ENCODE peak calls at places on chromosomes 16 and 17, in six cellular contexts. One of them, this sample, is unnamed.

GRCh38 chr17:76296889-76297288 is 11.2 kb downstream of the QRICH2 start:
- DNase-seq in T-helper 1 cell: no peak
- DNase-seq in esophagus squamous epithelium: no peak
- DNase-seq in PC-9: no peak
- DNase-seq in SK-N-DZ: no peak
- DNase-seq in astrocyte of the spinal cord: no peak
- DNase-seq in this sample: no peak

GRCh38 chr17:57861737-57862409 is 12.0 kb upstream of the MRPS23 start:
- DNase-seq in T-helper 1 cell: no peak
- DNase-seq in esophagus squamous epithelium: no peak
- DNase-seq in PC-9: peak
- DNase-seq in SK-N-DZ: no peak
- DNase-seq in astrocyte of the spinal cord: no peak
- DNase-seq in this sample: peak

GRCh38 chr16:80938035-80938927 is 68.4 kb downstream of the CMC2 start:
- DNase-seq in T-helper 1 cell: no peak
- DNase-seq in esophagus squamous epithelium: no peak
- DNase-seq in PC-9: peak
- DNase-seq in SK-N-DZ: no peak
- DNase-seq in astrocyte of the spinal cord: peak
- DNase-seq in this sample: peak

GRCh38 chr16:72666267-72666666 is 381.7 kb downstream of the ZFHX3 start:
- DNase-seq in T-helper 1 cell: no peak
- DNase-seq in esophagus squamous epithelium: no peak
- DNase-seq in PC-9: no peak
- DNase-seq in SK-N-DZ: peak
- DNase-seq in astrocyte of the spinal cord: no peak
- DNase-seq in this sample: no peak

GRCh38 chr17:76734080-76734840 is 2.9 kb downstream of the SRSF2 start:
- DNase-seq in T-helper 1 cell: no peak
- DNase-seq in esophagus squamous epithelium: no peak
- DNase-seq in PC-9: no peak
- DNase-seq in SK-N-DZ: no peak
- DNase-seq in astrocyte of the spinal cord: no peak
- DNase-seq in this sample: peak

GRCh38 chr16:888901-889570 is 81.7 kb downstream of the LMF1 start:
- DNase-seq in T-helper 1 cell: no peak
- DNase-seq in esophagus squamous epithelium: no peak
- DNase-seq in PC-9: no peak
- DNase-seq in SK-N-DZ: no peak
- DNase-seq in astrocyte of the spinal cord: no peak
- DNase-seq in this sample: no peak

GRCh38 chr17:75008373-75008772 is 4.1 kb upstream of the MRPL58 start:
- DNase-seq in T-helper 1 cell: no peak
- DNase-seq in esophagus squamous epithelium: no peak
- DNase-seq in PC-9: no peak
- DNase-seq in SK-N-DZ: no peak
- DNase-seq in astrocyte of the spinal cord: no peak
- DNase-seq in this sample: no peak

GRCh38 chr16:4689864-4690704 is 3.3 kb upstream of the NUDT16L1 start:
- DNase-seq in T-helper 1 cell: no peak
- DNase-seq in esophagus squamous epithelium: no peak
- DNase-seq in PC-9: no peak
- DNase-seq in SK-N-DZ: no peak
- DNase-seq in astrocyte of the spinal cord: no peak
- DNase-seq in this sample: no peak

GRCh38 chr16:35188288-35189155 is 1729.1 kb downstream of the TP53TG3F start:
- DNase-seq in T-helper 1 cell: no peak
- DNase-seq in esophagus squamous epithelium: no peak
- DNase-seq in PC-9: peak
- DNase-seq in SK-N-DZ: no peak
- DNase-seq in astrocyte of the spinal cord: no peak
- DNase-seq in this sample: no peak

GRCh38 chr16:74611721-74612120 is 4.8 kb upstream of the GLG1 start:
- DNase-seq in T-helper 1 cell: no peak
- DNase-seq in esophagus squamous epithelium: no peak
- DNase-seq in PC-9: no peak
- DNase-seq in SK-N-DZ: no peak
- DNase-seq in astrocyte of the spinal cord: peak
- DNase-seq in this sample: no peak

GRCh38 chr17:45040459-45040858 is 11.0 kb downstream of the DCAKD start:
- DNase-seq in T-helper 1 cell: no peak
- DNase-seq in esophagus squamous epithelium: no peak
- DNase-seq in PC-9: no peak
- DNase-seq in SK-N-DZ: no peak
- DNase-seq in astrocyte of the spinal cord: no peak
- DNase-seq in this sample: no peak

GRCh38 chr16:1781758-1782407 is 488 bp downstream of the SPSB3 start:
- DNase-seq in T-helper 1 cell: peak
- DNase-seq in esophagus squamous epithelium: no peak
- DNase-seq in PC-9: peak
- DNase-seq in SK-N-DZ: no peak
- DNase-seq in astrocyte of the spinal cord: no peak
- DNase-seq in this sample: peak

GRCh38 chr17:39782481-39782880 is 44.7 kb downstream of the GRB7 start:
- DNase-seq in T-helper 1 cell: no peak
- DNase-seq in esophagus squamous epithelium: no peak
- DNase-seq in PC-9: peak
- DNase-seq in SK-N-DZ: no peak
- DNase-seq in astrocyte of the spinal cord: no peak
- DNase-seq in this sample: no peak

GRCh38 chr16:85832578-85833539 is 33.4 kb downstream of the COX4I1 start:
- DNase-seq in T-helper 1 cell: no peak
- DNase-seq in esophagus squamous epithelium: no peak
- DNase-seq in PC-9: no peak
- DNase-seq in SK-N-DZ: no peak
- DNase-seq in astrocyte of the spinal cord: no peak
- DNase-seq in this sample: no peak

GRCh38 chr16:55437627-55438026 is 41.4 kb upstream of the MMP2 start:
- DNase-seq in T-helper 1 cell: no peak
- DNase-seq in esophagus squamous epithelium: no peak
- DNase-seq in PC-9: no peak
- DNase-seq in SK-N-DZ: no peak
- DNase-seq in astrocyte of the spinal cord: no peak
- DNase-seq in this sample: no peak

GRCh38 chr16:49597796-49598195 is 224.2 kb downstream of the C16orf78 start:
- DNase-seq in T-helper 1 cell: no peak
- DNase-seq in esophagus squamous epithelium: no peak
- DNase-seq in PC-9: no peak
- DNase-seq in SK-N-DZ: no peak
- DNase-seq in astrocyte of the spinal cord: no peak
- DNase-seq in this sample: no peak

GRCh38 chr17:19237389-19238166 is 412 bp downstream of the EPN2 start:
- DNase-seq in T-helper 1 cell: peak
- DNase-seq in esophagus squamous epithelium: no peak
- DNase-seq in PC-9: no peak
- DNase-seq in SK-N-DZ: peak
- DNase-seq in astrocyte of the spinal cord: no peak
- DNase-seq in this sample: peak

GRCh38 chr17:66975614-66976378 is 11.3 kb downstream of the CACNG4 start:
- DNase-seq in T-helper 1 cell: no peak
- DNase-seq in esophagus squamous epithelium: no peak
- DNase-seq in PC-9: peak
- DNase-seq in SK-N-DZ: peak
- DNase-seq in astrocyte of the spinal cord: no peak
- DNase-seq in this sample: peak

GRCh38 chr16:90020260-90020837 is 1.1 kb upstream of the DBNDD1 start:
- DNase-seq in T-helper 1 cell: no peak
- DNase-seq in esophagus squamous epithelium: no peak
- DNase-seq in PC-9: no peak
- DNase-seq in SK-N-DZ: no peak
- DNase-seq in astrocyte of the spinal cord: peak
- DNase-seq in this sample: peak

GRCh38 chr17:71963341-71963740 is 157.5 kb upstream of the SOX9 start:
- DNase-seq in T-helper 1 cell: no peak
- DNase-seq in esophagus squamous epithelium: no peak
- DNase-seq in PC-9: no peak
- DNase-seq in SK-N-DZ: no peak
- DNase-seq in astrocyte of the spinal cord: no peak
- DNase-seq in this sample: no peak

GRCh38 chr17:73883175-73883574 is 238.9 kb upstream of the SDK2 start:
- DNase-seq in T-helper 1 cell: no peak
- DNase-seq in esophagus squamous epithelium: no peak
- DNase-seq in PC-9: no peak
- DNase-seq in SK-N-DZ: no peak
- DNase-seq in astrocyte of the spinal cord: no peak
- DNase-seq in this sample: no peak

GRCh38 chr17:41813699-41814124 is 908 bp downstream of the FKBP10 start:
- DNase-seq in T-helper 1 cell: no peak
- DNase-seq in esophagus squamous epithelium: no peak
- DNase-seq in PC-9: no peak
- DNase-seq in SK-N-DZ: no peak
- DNase-seq in astrocyte of the spinal cord: no peak
- DNase-seq in this sample: peak